ENCODE peak calls at places on chromosome 17, in five cellular contexts. L is HCT116, B is K562, G is GM12878, N is HepG2. K is an unnamed sample.
A peak's percentile ranks its signal among the peaks of the same experiment; 100 is the strongest.

GRCh38 chr17:36136439-36136838 is 32.8 kb downstream of the CCL4 start:
- DNase-seq in L (no peak), B (no peak), G (no peak), N (no peak), K (no peak)

GRCh38 chr17:21573961-21574610 is 118.2 kb upstream of the KCNJ18 start:
- DNase-seq in L (no peak), B (peak; percentile 11), G (no peak), N (no peak), K (no peak)

GRCh38 chr17:17414316-17414937 is 62.4 kb upstream of the MED9 start:
- DNase-seq in L (no peak), B (no peak), G (no peak), N (no peak), K (no peak)

GRCh38 chr17:7992924-7993323 is 9.5 kb upstream of the GUCY2D start:
- DNase-seq in L (no peak), B (no peak), G (no peak), N (no peak), K (no peak)

GRCh38 chr17:2837147-2837561 is 40.9 kb downstream of the RAP1GAP2 start:
- DNase-seq in L (no peak), B (no peak), G (no peak), N (no peak), K (no peak)

GRCh38 chr17:8046929-8047768 is 8.3 kb downstream of the ALOX15B start:
- DNase-seq in L (no peak), B (no peak), G (no peak), N (no peak), K (no peak)

GRCh38 chr17:64133546-64134215 is 3.7 kb upstream of the ERN1 start:
- DNase-seq in L (peak; percentile 75), B (peak; percentile 77), G (no peak), N (peak; percentile 81), K (no peak)

GRCh38 chr17:69734656-69735055 is 320.2 kb downstream of the MAP2K6 start:
- DNase-seq in L (no peak), B (no peak), G (no peak), N (no peak), K (no peak)

GRCh38 chr17:6574689-6575595 is 18.6 kb upstream of the PITPNM3 start:
- DNase-seq in L (no peak), B (peak; percentile 81), G (peak; percentile 40), N (no peak), K (peak; percentile 52)

GRCh38 chr17:73802314-73802713 is 158.1 kb upstream of the SDK2 start:
- DNase-seq in L (no peak), B (no peak), G (no peak), N (peak; percentile 73), K (no peak)

GRCh38 chr17:35087731-35088646 is 24.5 kb upstream of the RFFL start:
- DNase-seq in L (no peak), B (peak; percentile 74), G (no peak), N (peak; percentile 49), K (no peak)

GRCh38 chr17:10752696-10753095 is 22.9 kb upstream of the TMEM220 start:
- DNase-seq in L (no peak), B (no peak), G (no peak), N (no peak), K (no peak)

GRCh38 chr17:77349976-77350830 is 209.4 kb downstream of the SEC14L1 start:
- DNase-seq in L (no peak), B (no peak), G (no peak), N (no peak), K (no peak)

GRCh38 chr17:73667184-73667959 is 23.1 kb upstream of the SDK2 start:
- DNase-seq in L (no peak), B (no peak), G (no peak), N (no peak), K (no peak)

GRCh38 chr17:67467500-67468481 is 90.7 kb downstream of the PITPNC1 start:
- DNase-seq in L (no peak), B (no peak), G (no peak), N (no peak), K (no peak)

GRCh38 chr17:72891627-72892026 is 200.9 kb downstream of the SLC39A11 start:
- DNase-seq in L (no peak), B (no peak), G (no peak), N (no peak), K (no peak)

GRCh38 chr17:19250421-19251141 is 13.4 kb downstream of the EPN2 start:
- DNase-seq in L (no peak), B (no peak), G (no peak), N (no peak), K (no peak)

GRCh38 chr17:38864636-38865398 is 5.0 kb upstream of the LASP1 start:
- DNase-seq in L (no peak), B (peak; percentile 71), G (no peak), N (peak; percentile 66), K (no peak)

GRCh38 chr17:41796066-41796895 is 9.8 kb upstream of the JUP start:
- DNase-seq in L (no peak), B (peak; percentile 42), G (no peak), N (peak; percentile 46), K (no peak)

GRCh38 chr17:62869885-62870580 is 61.9 kb upstream of the MARCHF10 start:
- DNase-seq in L (no peak), B (no peak), G (no peak), N (no peak), K (peak; percentile 33)

GRCh38 chr17:29589524-29590260 is at the start of gene GIT1:
- DNase-seq in L (peak; percentile 59), B (peak; percentile 89), G (no peak), N (peak; percentile 70), K (no peak)

GRCh38 chr17:32819035-32819434 is 57.9 kb downstream of the MYO1D start:
- DNase-seq in L (no peak), B (peak; percentile 81), G (no peak), N (no peak), K (no peak)

GRCh38 chr17:45325810-45326209 is 9.0 kb upstream of the MAP3K14 start:
- DNase-seq in L (no peak), B (no peak), G (no peak), N (no peak), K (no peak)

GRCh38 chr17:27836651-27837050 is 36.3 kb upstream of the NOS2 start:
- DNase-seq in L (no peak), B (no peak), G (no peak), N (no peak), K (no peak)
- TF ChIP-seq ZNF274 in L (no peak), B (no peak), G (no peak), N (no peak), K (no peak)

DNA sequence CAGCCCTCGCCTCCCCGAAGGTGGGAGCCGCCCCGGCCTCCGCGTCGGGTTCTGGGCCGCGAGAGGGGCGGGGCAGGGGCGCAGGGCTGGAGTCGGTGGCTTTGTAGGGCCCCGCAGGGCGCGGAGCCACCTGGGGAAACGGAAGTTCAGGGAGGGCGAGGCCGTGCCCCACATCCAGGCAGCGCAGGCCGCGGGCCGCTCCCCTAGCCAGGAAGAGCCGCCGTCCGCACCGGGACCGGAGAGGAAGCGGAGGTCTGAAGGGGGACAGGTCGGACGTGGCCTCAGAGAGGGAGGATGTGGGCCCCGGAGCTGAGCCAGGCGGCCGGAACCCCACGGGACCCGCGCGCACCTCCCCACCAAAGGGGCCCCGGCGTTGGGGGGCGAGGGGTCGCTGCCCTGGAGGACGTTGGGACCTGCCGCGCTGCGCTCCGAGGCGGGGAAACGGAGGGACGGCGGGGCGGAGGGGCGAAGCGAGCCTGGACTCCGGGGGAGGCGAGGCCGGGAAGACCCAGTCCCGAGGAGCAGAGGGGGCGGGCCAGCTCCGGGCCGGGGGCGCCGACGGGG is 482 bp upstream of the SLC16A3 start:
- DNase-seq in L (no peak), B (no peak), G (no peak), N (no peak), K (peak; percentile 69)
- TF ChIP-seq POLR2AphosphoS5 in L (peak; percentile 54), B (no peak), G (no peak), N (no peak), K (no peak)

GRCh38 chr17:49038138-49038537 is 41.0 kb downstream of the IGF2BP1 start:
- DNase-seq in L (no peak), B (no peak), G (no peak), N (no peak), K (no peak)

GRCh38 chr17:49036270-49036626 is 39.1 kb downstream of the IGF2BP1 start:
- DNase-seq in L (no peak), B (no peak), G (no peak), N (no peak), K (no peak)

GRCh38 chr17:49031965-49032928 is 35.1 kb downstream of the IGF2BP1 start:
- DNase-seq in L (peak; percentile 82), B (peak; percentile 83), G (peak; percentile 16), N (peak; percentile 86), K (no peak)

GRCh38 chr17:49038544-49038943 is 41.4 kb downstream of the IGF2BP1 start:
- DNase-seq in L (no peak), B (no peak), G (no peak), N (no peak), K (no peak)

DNA sequence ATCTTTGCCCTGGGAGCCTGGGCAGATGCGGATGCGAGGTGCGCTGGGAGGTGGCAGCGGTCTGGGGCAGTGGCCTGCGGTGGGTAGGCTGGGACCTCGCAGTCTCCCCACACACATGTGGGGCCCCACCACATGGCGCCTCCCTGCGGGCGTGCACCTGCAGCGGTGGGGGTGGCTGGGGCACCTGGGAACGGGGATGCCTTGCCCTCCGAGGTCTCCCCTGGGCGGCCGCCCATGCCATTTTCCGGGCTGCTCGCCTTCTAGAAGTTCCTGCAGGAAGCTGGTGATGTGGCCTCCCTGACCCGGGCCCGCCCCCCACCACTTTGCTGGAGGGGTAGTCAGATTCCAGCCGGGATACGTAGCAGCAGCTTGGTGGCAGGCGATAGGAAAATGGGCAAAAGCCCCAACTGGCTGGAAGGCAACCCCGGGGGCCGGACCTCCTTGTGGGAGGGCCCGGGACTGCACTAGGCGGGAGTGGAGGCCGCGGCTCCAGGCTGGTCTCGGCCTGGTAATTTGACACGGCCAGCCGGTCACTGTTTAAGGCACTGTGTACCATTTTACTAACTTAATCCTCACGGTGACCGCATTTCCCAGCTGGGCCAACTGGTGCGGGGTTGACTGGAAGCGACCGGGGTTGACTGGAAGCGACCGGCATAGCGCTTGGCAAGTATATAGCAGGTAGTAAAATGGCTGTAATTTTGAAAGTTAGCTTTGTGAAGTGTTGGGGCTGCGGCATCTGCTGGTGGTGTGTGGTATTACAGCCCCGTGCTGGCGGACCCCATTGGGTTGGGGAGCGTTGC is 38.5 kb downstream of the IGF2BP1 start:
- DNase-seq in L (peak; percentile 82), B (peak; percentile 50), G (no peak), N (no peak), K (no peak)
- TF ChIP-seq ZNF274 in L (no peak), B (no peak), G (no peak), N (no peak), K (no peak)

GRCh38 chr17:57926723-57927047 is 28.5 kb downstream of the CUEDC1 start:
- DNase-seq in L (no peak), B (no peak), G (no peak), N (no peak), K (no peak)

GRCh38 chr17:57925361-57925990 is 29.7 kb downstream of the CUEDC1 start:
- DNase-seq in L (no peak), B (no peak), G (no peak), N (no peak), K (no peak)

GRCh38 chr17:57929392-57929791 is 25.8 kb downstream of the CUEDC1 start:
- DNase-seq in L (no peak), B (no peak), G (no peak), N (no peak), K (no peak)

GRCh38 chr17:57928898-57929297 is 26.3 kb downstream of the CUEDC1 start:
- DNase-seq in L (no peak), B (no peak), G (no peak), N (no peak), K (no peak)

GRCh38 chr17:57927048-57927723 is 28.0 kb downstream of the CUEDC1 start:
- DNase-seq in L (no peak), B (no peak), G (no peak), N (no peak), K (no peak)
- TF ChIP-seq POLR2AphosphoS5 in L (peak; percentile 22), B (no peak), G (no peak), N (no peak), K (no peak)

GRCh38 chr17:48443712-48444111 is 13.7 kb upstream of the SKAP1 start:
- DNase-seq in L (no peak), B (no peak), G (no peak), N (no peak), K (no peak)
- TF ChIP-seq ZNF274 in L (no peak), B (no peak), G (no peak), N (no peak), K (no peak)